ENCODE peak calls at places on chromosomes 5 and 9, in nine cellular contexts. Q is stimulated activated naive CD8-positive, alpha-beta T cell treated with anti-CD3 and anti-CD28 coated beads, Interleukin-15, Interleukin-2, amounts not matched to agents 100 U/mL and 50 U/mL, for 24 hours; V is epithelial cell of esophagus; X is AG10803; E is anterior cingulate cortex; U is AG04450; Z is skeletal muscle cell; J is ovary; H is PC-9. A is an unnamed sample.

GRCh38 chr9:108130896-108131295 is 641.3 kb upstream of the KLF4 start:
- DNase-seq in E (no peak), H (no peak), X (no peak), V (no peak), U (no peak), Q (no peak), J (no peak), Z (no peak), A (no peak)

GRCh38 chr5:78997090-78997489 is 12.0 kb upstream of the ARSB start:
- DNase-seq in Z (no peak), Q (no peak), V (no peak), U (no peak), X (no peak), J (no peak), E (no peak), H (no peak), A (no peak)

GRCh38 chr9:114363424-114363823 is 24.4 kb downstream of the AKNA start:
- DNase-seq in Z (no peak), J (no peak), E (no peak), U (no peak), Q (no peak), V (no peak), X (no peak), H (no peak), A (no peak)

GRCh38 chr9:135575995-135576631 is 14.6 kb downstream of the PAEP start:
- DNase-seq in Q (no peak), H (no peak), E (no peak), J (no peak), Z (no peak), X (no peak), V (no peak), U (no peak), A (no peak)

GRCh38 chr9:122131401-122131921 is 28.1 kb downstream of the NDUFA8 start:
- DNase-seq in E (no peak), X (no peak), U (no peak), Z (no peak), Q (no peak), J (no peak), V (peak), H (no peak), A (no peak)

GRCh38 chr9:37926737-37927590 is 23.0 kb upstream of the SLC25A51 start:
- DNase-seq in J (no peak), H (no peak), U (no peak), E (no peak), Z (no peak), Q (no peak), X (no peak), V (no peak), A (no peak)

GRCh38 chr5:60633336-60633735 is 66.6 kb downstream of the DEPDC1B start:
- DNase-seq in J (no peak), H (no peak), E (no peak), X (peak), U (peak), Q (no peak), V (peak), Z (peak), A (no peak)

GRCh38 chr5:13143630-13144029 is 800.9 kb downstream of the DNAH5 start:
- DNase-seq in U (no peak), Q (no peak), Z (no peak), E (no peak), V (peak), H (no peak), X (no peak), J (no peak), A (no peak)

GRCh38 chr5:126519637-126520592 is 75.1 kb downstream of the ALDH7A1 start:
- DNase-seq in E (peak), X (peak), V (no peak), Z (no peak), J (peak), U (no peak), Q (no peak), H (no peak), A (no peak)

GRCh38 chr9:96494215-96494800 is 44.3 kb downstream of the HABP4 start:
- DNase-seq in U (no peak), X (peak), J (no peak), E (no peak), Z (no peak), H (no peak), V (no peak), Q (no peak), A (no peak)

GRCh38 chr5:141605523-141606277 is 13.1 kb downstream of the DIAPH1 start:
- DNase-seq in Z (no peak), H (no peak), Q (peak), J (no peak), X (peak), U (no peak), V (peak), E (no peak), A (no peak)

GRCh38 chr9:113632776-113633590 is 169.5 kb downstream of the RGS3 start:
- DNase-seq in U (no peak), E (no peak), V (no peak), X (peak), Q (peak), J (no peak), H (no peak), Z (no peak), A (no peak)

GRCh38 chr5:6734243-6734695 is 21.0 kb downstream of the TENT4A start:
- DNase-seq in J (peak), U (no peak), V (no peak), Q (no peak), E (no peak), Z (no peak), H (no peak), X (peak), A (no peak)

GRCh38 chr5:78509145-78509865 is 139.3 kb downstream of the LHFPL2 start:
- DNase-seq in E (peak), V (no peak), J (no peak), X (no peak), U (no peak), H (no peak), Z (no peak), Q (peak), A (no peak)

GRCh38 chr9:12859704-12860251 is 85.0 kb downstream of the LURAP1L start:
- DNase-seq in Q (no peak), J (no peak), Z (peak), V (peak), E (no peak), H (peak), X (peak), U (peak), A (peak)

GRCh38 chr9:130779153-130779855 is 55.8 kb upstream of the ABL1 start:
- DNase-seq in Z (no peak), V (no peak), X (peak), J (no peak), Q (no peak), E (no peak), U (peak), H (no peak), A (no peak)

GRCh38 chr9:121240394-121241145 is 27.4 kb upstream of the GSN start:
- DNase-seq in E (no peak), X (peak), U (no peak), H (no peak), Q (no peak), J (no peak), Z (no peak), V (no peak), A (no peak)

GRCh38 chr9:135906291-135907005 is 898 bp downstream of the CAMSAP1 start:
- DNase-seq in V (peak), X (peak), J (peak), Q (peak), E (no peak), Z (no peak), U (no peak), H (no peak), A (peak)

GRCh38 chr9:130118841-130119520 is 53.2 kb upstream of the NCS1 start:
- DNase-seq in V (peak), E (no peak), Q (no peak), U (no peak), H (peak), X (peak), Z (peak), J (no peak), A (peak)

GRCh38 chr5:170493028-170493820 is 10.6 kb upstream of the KCNIP1 start:
- DNase-seq in U (no peak), Z (no peak), E (peak), V (no peak), H (no peak), Q (no peak), X (no peak), J (no peak), A (peak)

GRCh38 chr5:179284751-179285191 is 60.5 kb downstream of the ADAMTS2 start:
- DNase-seq in V (no peak), U (no peak), Q (no peak), X (no peak), H (no peak), E (no peak), J (no peak), Z (no peak), A (peak)

GRCh38 chr9:135772056-135773042 is 70.4 kb downstream of the KCNT1 start:
- DNase-seq in Q (peak), H (no peak), V (no peak), Z (no peak), U (no peak), X (no peak), J (no peak), E (no peak), A (no peak)

A was measured in Caki2.